ENCODE peak calls at places on chromosomes 7 and 10, in five cellular contexts. E is colonic mucosa, R is fibroblast of pulmonary artery, L is cardiac fibroblast, X is activated B cell treated with CpG ODN at 0.5 μM for 24 hours. P is an unnamed sample.

GRCh38 chr10:106917452-106918055 is 247.0 kb downstream of the SORCS1 start:
- DNase-seq in E (no peak), R (no peak), L (no peak), X (no peak), P (no peak)

GRCh38 chr7:39810710-39811109 is 139.3 kb upstream of the CDK13 start:
- DNase-seq in E (no peak), R (no peak), L (no peak), X (no peak), P (no peak)

GRCh38 chr10:45432700-45433472 is 58.9 kb downstream of the ALOX5 start:
- DNase-seq in E (no peak), R (no peak), L (no peak), X (no peak), P (no peak)

GRCh38 chr7:8290645-8291308 is 28.8 kb upstream of the ICA1 start:
- DNase-seq in E (peak), R (no peak), L (no peak), X (no peak), P (no peak)

GRCh38 chr10:60733189-60733815 is 45.0 kb upstream of the CDK1 start:
- DNase-seq in E (peak), R (no peak), L (no peak), X (peak), P (peak)

GRCh38 chr7:155377071-155377836 is 79.6 kb downstream of the INSIG1 start:
- DNase-seq in E (no peak), R (no peak), L (no peak), X (no peak), P (no peak)

GRCh38 chr10:34464000-34464399 is 351.1 kb downstream of the PARD3 start:
- DNase-seq in E (no peak), R (no peak), L (no peak), X (no peak), P (no peak)

GRCh38 chr10:118485641-118486040 is 109.8 kb downstream of the PRLHR start:
- DNase-seq in E (no peak), R (no peak), L (no peak), X (no peak), P (no peak)

GRCh38 chr10:22816298-22816653 is 101.9 kb upstream of the PIP4K2A start:
- DNase-seq in E (no peak), R (peak), L (peak), X (no peak), P (no peak)

GRCh38 chr10:51103818-51104217 is 29.5 kb downstream of the PRKG1 start:
- DNase-seq in E (no peak), R (peak), L (peak), X (no peak), P (no peak)

GRCh38 chr10:62112325-62112724 is 156.3 kb downstream of the RTKN2 start:
- DNase-seq in E (no peak), R (no peak), L (no peak), X (no peak), P (no peak)

DNA sequence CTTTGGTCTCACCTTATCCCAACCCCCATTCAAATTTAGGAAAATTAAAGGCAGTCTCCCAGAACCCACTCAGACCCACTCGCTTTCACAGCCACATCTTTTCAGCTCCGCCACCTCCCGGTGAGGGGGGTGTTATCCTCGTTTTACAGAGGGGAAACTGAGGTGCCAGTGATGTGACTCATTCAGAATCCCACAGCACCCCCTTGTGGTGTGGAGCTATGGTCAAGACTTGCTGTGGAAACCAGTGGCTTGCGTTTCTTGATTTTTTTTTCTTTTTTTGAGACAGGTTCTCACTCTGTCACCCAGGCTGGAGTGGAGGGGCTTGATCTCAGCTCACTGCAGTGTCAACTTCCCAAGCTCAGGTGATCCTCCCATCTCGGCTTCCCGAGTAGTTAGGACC is 27.6 kb downstream of the SLC35G1 start:
- DNase-seq in E (peak), R (no peak), L (peak), X (no peak), P (no peak)
- TF ChIP-seq CTCF in E (peak), R (peak), L (peak), X (no peak), P (peak)

DNA sequence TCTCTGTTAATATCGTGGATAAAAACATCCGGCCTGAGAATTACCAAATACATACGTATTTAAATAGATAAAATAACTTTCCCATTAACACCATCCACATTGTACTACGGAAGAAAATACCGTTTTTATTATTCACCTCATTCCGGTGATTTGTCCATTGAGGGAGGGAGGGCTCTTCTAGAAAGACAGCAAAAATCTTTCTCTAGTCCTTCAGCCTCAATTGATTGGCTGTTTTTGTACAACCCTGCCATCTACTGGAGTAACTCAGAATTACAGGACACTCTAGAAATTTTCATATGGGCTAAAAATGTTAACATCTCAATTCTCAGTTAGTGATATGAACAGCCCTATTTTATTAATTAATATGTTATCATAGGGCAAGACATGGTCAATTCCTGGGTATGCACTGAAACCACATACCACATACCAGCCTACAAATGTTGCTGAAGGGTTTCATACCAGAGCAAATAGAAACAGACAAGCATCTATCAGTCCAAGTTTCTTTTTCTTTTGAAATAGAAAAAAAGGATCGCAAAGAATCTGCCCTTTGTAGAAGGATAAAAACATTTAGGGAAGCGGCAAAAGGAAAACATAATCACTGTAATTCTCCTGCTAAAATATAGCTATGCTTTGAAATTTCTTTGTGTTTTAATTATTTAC is 55.8 kb upstream of the CDCA7L start:
- DNase-seq in E (peak), R (peak), L (peak), X (no peak), P (no peak)
- TF ChIP-seq CTCF in E (peak), R (peak), L (peak), X (peak), P (peak)

DNA sequence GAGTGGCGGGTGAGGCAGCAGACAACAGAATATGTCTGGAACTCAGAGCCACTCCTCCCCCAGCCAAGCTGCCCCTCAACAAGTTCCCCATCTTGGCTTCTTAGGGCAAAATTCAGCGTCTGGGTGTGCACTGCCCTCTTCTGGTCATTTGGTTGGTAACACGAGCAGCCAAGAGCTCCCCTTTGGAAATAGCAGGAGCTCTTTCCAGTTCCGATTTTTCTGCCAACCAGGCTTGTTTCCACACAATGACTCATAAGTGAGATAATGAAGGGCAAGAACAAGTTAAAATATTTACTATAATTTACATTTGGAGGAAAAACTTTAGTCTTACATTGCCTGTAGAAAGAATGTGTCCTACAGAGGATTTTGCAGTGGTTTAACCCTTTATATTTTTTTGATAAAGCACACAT is 70.5 kb downstream of the ADCYAP1R1 start:
- DNase-seq in E (peak), R (peak), L (peak), X (no peak), P (peak)
- TF ChIP-seq CTCF in E (peak), R (peak), L (peak), X (no peak), P (peak)

GRCh38 chr7:51607447-51607846 is 290.8 kb upstream of the COBL start:
- DNase-seq in E (no peak), R (no peak), L (no peak), X (no peak), P (no peak)

GRCh38 chr7:51602321-51602720 is 285.7 kb upstream of the COBL start:
- DNase-seq in E (no peak), R (no peak), L (no peak), X (no peak), P (no peak)

GRCh38 chr7:51606601-51607154 is 290.1 kb upstream of the COBL start:
- DNase-seq in E (peak), R (no peak), L (no peak), X (no peak), P (no peak)

DNA sequence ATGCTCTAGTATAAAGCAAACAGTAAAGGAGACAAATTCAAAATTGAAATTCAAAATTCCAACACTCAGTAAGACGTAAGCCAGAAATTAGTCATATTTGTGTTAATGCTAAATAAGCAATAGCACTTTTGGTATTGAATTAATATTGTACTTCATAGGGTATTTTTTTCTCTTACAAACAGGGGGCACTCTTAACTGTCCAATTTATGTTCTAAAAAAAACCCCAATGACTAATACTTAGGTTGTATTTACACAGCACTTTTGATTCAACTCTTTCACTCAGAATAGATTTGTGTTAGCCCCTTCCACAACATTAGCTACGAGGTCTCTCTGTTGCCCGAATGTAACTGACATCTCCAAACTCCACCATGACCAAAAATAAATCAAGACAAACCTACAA is 284.9 kb upstream of the COBL start:
- DNase-seq in E (no peak), R (no peak), L (no peak), X (no peak), P (no peak)
- TF ChIP-seq CTCF in E (no peak), R (no peak), L (no peak), X (no peak), P (no peak)

GRCh38 chr7:142459557-142459963 is 201.7 kb upstream of the PRSS58 start:
- DNase-seq in E (peak), R (peak), L (peak), X (no peak), P (no peak)
- TF ChIP-seq CTCF in E (peak), R (peak), L (peak), X (no peak), P (peak)

DNA sequence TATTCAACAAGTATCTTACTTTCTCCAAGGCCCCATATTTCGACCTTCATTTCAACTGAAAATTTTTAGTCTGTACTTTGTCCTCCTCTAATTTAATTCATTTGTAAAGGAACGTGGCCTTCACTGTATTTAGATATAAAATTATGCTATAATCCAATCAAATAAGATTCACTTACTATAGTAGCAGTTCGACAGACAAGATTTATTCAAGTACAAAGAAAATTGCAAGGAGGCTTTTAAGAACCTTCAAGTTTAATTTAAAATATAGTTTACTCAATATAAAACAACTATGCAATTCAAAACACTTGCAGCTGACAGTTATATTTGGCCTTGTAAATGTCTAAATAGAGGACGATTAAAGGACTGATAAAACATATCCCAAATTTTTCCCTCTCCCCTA is 85.6 kb downstream of the RAPGEF5 start:
- DNase-seq in E (no peak), R (no peak), L (no peak), X (no peak), P (no peak)
- TF ChIP-seq CTCF in E (no peak), R (no peak), L (no peak), X (no peak), P (no peak)

GRCh38 chr10:33273295-33274002 is 61.0 kb downstream of the NRP1 start:
- DNase-seq in E (peak), R (peak), L (peak), X (no peak), P (no peak)
- TF ChIP-seq CTCF in E (no peak), R (peak), L (peak), X (no peak), P (no peak)

GRCh38 chr10:102780246-102780645 is 36.5 kb downstream of the WBP1L start:
- DNase-seq in E (no peak), R (peak), L (peak), X (no peak), P (no peak)
- TF ChIP-seq CTCF in E (no peak), R (no peak), L (no peak), X (no peak), P (no peak)

DNA sequence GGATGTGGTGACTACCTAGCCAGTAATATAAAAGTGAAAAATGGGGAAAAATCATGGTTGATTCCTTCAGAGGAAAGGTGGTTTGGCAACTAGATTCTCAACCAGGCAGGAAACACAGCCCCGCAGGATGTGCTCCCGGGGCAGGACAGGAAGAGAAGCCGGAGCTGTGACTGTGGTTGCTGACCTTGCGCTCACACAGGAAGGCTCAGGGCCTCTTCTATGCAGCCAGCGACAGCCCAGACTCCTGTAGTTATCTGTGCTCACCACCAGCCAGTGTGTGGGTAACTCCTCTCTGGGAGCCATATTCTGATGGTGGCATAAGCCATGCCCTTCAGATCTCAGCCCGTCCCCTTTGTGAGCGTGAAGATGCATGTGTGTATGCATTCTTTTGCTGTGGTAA is 138.2 kb downstream of the RNF216 start:
- DNase-seq in E (no peak), R (peak), L (peak), X (no peak), P (no peak)
- TF ChIP-seq CTCF in E (no peak), R (no peak), L (no peak), X (no peak), P (no peak)

GRCh38 chr10:35780970-35781642 is 139.0 kb upstream of the FZD8 start:
- DNase-seq in E (no peak), R (peak), L (peak), X (no peak), P (no peak)
- TF ChIP-seq CTCF in E (no peak), R (no peak), L (no peak), X (no peak), P (no peak)

P was measured in mesothelial cell of epicardium.